ENCODE peak calls at places on chromosomes 1 and 21, in four cellular contexts. C is HCT116, O is AG10803, K is HFF-Myc. X is an unnamed sample.

GRCh38 chr1:56584910-56585528 is 5.7 kb upstream of the PLPP3 start:
- DNase-seq in C (peak), K (peak), O (peak), X (peak)

GRCh38 chr1:167477962-167478361 is 40.4 kb downstream of the CD247 start:
- DNase-seq in O (no peak), K (no peak), C (no peak), X (no peak)

GRCh38 chr1:62810420-62811274 is 26.7 kb downstream of the ATG4C start:
- DNase-seq in O (no peak), C (no peak), K (no peak), X (no peak)

GRCh38 chr21:41880153-41880552 is 1.0 kb upstream of the PRDM15 start:
- DNase-seq in O (no peak), C (no peak), K (no peak), X (no peak)

GRCh38 chr1:113048064-113048463 is 24.9 kb upstream of the LRIG2 start:
- DNase-seq in K (no peak), C (no peak), O (no peak), X (no peak)

GRCh38 chr1:113676524-113676923 is 82.8 kb downstream of the PHTF1 start:
- DNase-seq in O (no peak), C (no peak), K (no peak), X (no peak)

GRCh38 chr1:64038965-64039926 is 164.2 kb upstream of the UBE2U start:
- DNase-seq in O (peak), C (peak), K (peak), X (peak)

GRCh38 chr1:159140474-159140873 is 30.9 kb upstream of the CADM3 start:
- DNase-seq in C (no peak), K (no peak), O (no peak), X (no peak)

GRCh38 chr1:56404066-56404465 is 175.3 kb downstream of the PLPP3 start:
- DNase-seq in O (peak), K (no peak), C (no peak), X (peak)

GRCh38 chr1:53541761-53542550 is 82.8 kb downstream of the DMRTB1 start:
- DNase-seq in K (peak), O (peak), C (peak), X (peak)

GRCh38 chr1:197913495-197914276 is 3.5 kb upstream of the LHX9 start:
- DNase-seq in C (no peak), O (no peak), K (no peak), X (no peak)

GRCh38 chr1:221118176-221118937 is 239.1 kb downstream of the HLX start:
- DNase-seq in O (no peak), C (no peak), K (no peak), X (no peak)

GRCh38 chr1:234473123-234473522 is 5.9 kb downstream of the TARBP1 start:
- DNase-seq in K (no peak), O (peak), C (no peak), X (peak)

GRCh38 chr1:108816049-108816882 is 40.6 kb downstream of the AKNAD1 start:
- DNase-seq in K (peak), C (no peak), O (peak), X (peak)

GRCh38 chr1:244171241-244171985 is 120.3 kb downstream of the ZBTB18 start:
- DNase-seq in O (peak), C (no peak), K (no peak), X (no peak)

GRCh38 chr1:220655509-220655908 is 34.7 kb upstream of the C1orf115 start:
- DNase-seq in K (no peak), C (no peak), O (no peak), X (no peak)

GRCh38 chr1:12172042-12172851 is 5.5 kb downstream of the TNFRSF1B start:
- DNase-seq in O (no peak), C (no peak), K (no peak), X (no peak)
- H3K4me3 ChIP-seq in O (no peak), C (no peak), K (no peak), X (no peak)

DNA sequence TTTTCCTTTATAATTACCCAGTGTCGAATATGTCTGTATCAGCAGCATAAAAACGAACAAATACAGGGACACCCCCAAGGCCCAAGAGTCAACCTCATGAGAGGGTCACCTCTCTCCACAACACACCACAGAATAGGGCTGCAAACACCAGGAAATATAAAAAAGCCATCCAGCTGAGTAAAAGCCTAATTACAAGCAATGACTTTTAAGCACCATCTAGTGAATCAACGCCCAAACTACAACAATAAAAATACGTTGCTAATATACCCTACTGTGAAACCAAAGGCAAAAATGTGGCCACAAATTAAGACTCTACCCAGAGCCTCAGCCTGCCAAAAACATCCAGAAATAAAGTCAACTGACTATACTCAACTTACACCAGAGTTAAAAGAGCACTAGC is 817.9 kb upstream of the NEGR1 start:
- DNase-seq in K (no peak), C (no peak), O (no peak), X (no peak)
- TF ChIP-seq CTCF in K (no peak), C (no peak), O (no peak), X (no peak)

GRCh38 chr1:152034324-152034653 is 2.5 kb downstream of the S100A11 start:
- DNase-seq in K (no peak), O (no peak), C (no peak), X (no peak)

GRCh38 chr1:152035406-152036315 is 1.1 kb downstream of the S100A11 start:
- DNase-seq in O (peak), K (no peak), C (no peak), X (peak)

GRCh38 chr1:152036316-152037216 is at the start of gene S100A11:
- DNase-seq in C (peak), O (peak), K (no peak), X (peak)

GRCh38 chr1:152037920-152038658 is 1.3 kb upstream of the S100A11 start:
- DNase-seq in O (no peak), K (no peak), C (no peak), X (no peak)

DNA sequence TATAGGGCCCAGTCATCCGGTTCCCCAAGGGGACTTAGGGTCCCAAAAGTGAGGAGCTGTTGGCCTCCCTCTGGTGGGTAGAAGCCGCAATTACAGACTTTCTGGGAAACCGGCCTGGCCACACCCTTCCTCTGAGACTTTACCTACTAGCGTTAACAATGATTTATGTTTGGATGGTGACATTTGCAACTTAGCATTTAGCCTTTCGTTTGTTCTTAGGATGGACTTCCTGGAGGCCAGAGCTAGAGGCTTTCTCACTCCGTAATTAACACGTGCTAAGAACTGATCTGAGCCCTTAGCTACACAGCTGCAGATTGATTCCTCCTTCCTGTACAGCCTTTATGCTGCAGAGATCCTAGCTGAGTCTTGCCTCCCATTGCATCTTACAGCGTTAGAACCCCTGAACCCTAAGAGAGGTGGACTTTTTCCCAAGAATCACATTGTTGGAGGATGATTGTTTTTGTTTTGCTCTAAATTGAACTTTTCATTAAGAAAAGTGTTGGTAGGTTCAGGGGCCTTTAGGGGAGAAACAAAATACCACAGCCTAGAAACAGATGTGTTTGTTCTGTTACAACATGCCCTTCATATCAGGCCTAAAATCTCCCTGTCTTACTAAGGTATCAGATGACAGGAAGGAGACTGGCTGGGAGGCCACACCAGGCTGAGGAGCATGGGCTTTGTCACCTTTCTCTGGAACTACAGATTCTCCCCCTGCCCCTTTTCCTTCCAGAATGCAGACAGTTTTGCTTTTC is 2.0 kb downstream of the S100A11 start:
- DNase-seq in O (peak), K (peak), C (peak), X (peak)
- H3K4me3 ChIP-seq in O (peak), K (peak), C (peak), X (peak)

DNA sequence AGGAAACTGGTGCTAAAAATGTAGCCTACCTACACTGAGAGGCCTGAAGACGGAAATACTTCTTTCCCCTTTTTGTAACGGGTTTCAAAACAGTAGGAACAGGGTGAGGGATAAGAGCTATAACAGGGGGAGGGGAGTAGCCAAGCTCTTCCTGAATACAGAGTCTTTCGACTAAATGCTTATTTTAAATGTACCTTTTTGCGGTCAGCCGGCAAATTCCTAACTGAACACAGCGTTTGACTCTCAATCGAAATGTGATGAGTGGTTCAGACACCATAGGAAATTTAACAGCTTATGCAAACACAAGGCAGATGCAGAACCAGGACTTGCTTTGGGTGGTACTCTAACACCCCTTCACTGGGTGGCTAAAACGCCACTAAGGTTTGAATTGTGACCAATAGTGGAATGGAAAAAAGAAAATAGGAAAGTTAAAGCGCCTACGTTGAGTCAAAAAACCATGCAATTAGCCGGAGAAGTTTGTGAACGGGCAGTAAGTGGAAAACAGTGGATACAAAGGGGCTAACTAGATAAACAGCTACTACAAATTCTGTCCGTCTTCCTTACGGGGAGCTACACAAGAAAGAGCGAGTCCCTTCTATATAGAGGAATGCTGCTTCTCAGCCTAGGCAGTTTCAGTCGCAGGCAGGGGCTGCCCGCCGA is 1.7 kb downstream of the EGLN1 start:
- DNase-seq in C (no peak), O (peak), K (no peak), X (peak)
- TF ChIP-seq CTCF in C (no peak), O (no peak), K (no peak), X (no peak)

GRCh38 chr21:20998886-20999285 is 677 bp downstream of the NCAM2 start:
- DNase-seq in O (no peak), C (no peak), K (no peak), X (no peak)

GRCh38 chr21:20997633-20998455 is at the start of gene NCAM2:
- DNase-seq in C (no peak), O (peak), K (peak), X (peak)

GRCh38 chr21:20998456-20998789 is 214 bp downstream of the NCAM2 start:
- DNase-seq in K (no peak), C (no peak), O (no peak), X (no peak)

GRCh38 chr21:20996421-20997307 is 1.5 kb upstream of the NCAM2 start:
- DNase-seq in O (peak), C (no peak), K (no peak), X (peak)

GRCh38 chr21:20997308-20997632 is 939 bp upstream of the NCAM2 start:
- DNase-seq in C (no peak), O (no peak), K (no peak), X (no peak)
- H3K4me3 ChIP-seq in C (no peak), O (peak), K (no peak), X (peak)

DNA sequence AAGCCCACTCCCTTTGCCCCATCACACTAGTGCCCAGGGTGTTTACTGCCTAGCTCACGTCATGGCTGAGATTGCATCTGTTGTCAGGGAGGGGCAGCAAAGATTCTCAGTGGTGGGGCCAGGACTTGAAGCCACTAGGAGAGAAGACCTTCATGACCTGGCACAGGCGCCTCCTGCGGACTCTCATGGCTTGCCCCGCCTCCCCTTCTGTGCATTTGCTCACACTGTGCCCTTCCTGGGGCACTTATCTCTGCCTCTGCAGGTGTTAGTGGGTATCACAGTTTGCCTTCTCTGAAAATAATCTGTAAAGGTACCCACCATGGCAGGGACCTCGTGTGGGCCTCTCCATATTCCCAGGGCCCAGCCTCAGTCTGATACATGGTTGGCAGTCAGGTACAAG is 20.1 kb downstream of the PTPRU start:
- DNase-seq in O (no peak), C (no peak), K (no peak), X (no peak)
- TF ChIP-seq CTCF in O (no peak), C (peak), K (no peak), X (no peak)